ENCODE peak calls at places on chromosomes 12 and 14, in five cellular contexts. A is K562, N is HepG2, B is H1, Y is A549. O is an unnamed sample. For H3K9me3, the result is how much of the 10 kb centered on the place peaks cover.

GRCh38 chr14:28765169-28765906 is 1.2 kb upstream of the FOXG1 start:
- DNase-seq in A (no peak), N (no peak), B (no peak), Y (no peak), O (no peak)

GRCh38 chr12:62934799-62935674 is at the start of gene PPM1H:
- DNase-seq in A (peak), N (peak), B (peak), Y (peak), O (peak)

GRCh38 chr14:28656704-28657255 is 109.8 kb upstream of the FOXG1 start:
- DNase-seq in A (no peak), N (no peak), B (no peak), Y (no peak), O (no peak)

GRCh38 chr12:4037747-4038312 is 164.6 kb upstream of the PARP11 start:
- DNase-seq in A (peak), N (peak), B (no peak), Y (peak), O (peak)

GRCh38 chr12:2622460-2622859 is 172.3 kb upstream of the FKBP4 start:
- DNase-seq in A (no peak), N (no peak), B (no peak), Y (no peak), O (no peak)

GRCh38 chr12:59100585-59100984 is 180.3 kb upstream of the LRIG3 start:
- DNase-seq in A (no peak), N (no peak), B (no peak), Y (no peak), O (no peak)

GRCh38 chr12:3527736-3528135 is 36.7 kb downstream of the PRMT8 start:
- DNase-seq in A (no peak), N (no peak), B (no peak), Y (no peak), O (no peak)

GRCh38 chr12:23834076-23834475 is 115.4 kb downstream of the SOX5 start:
- DNase-seq in A (no peak), N (no peak), B (no peak), Y (no peak), O (peak)

GRCh38 chr12:46207644-46208043 is 61.2 kb downstream of the SLC38A1 start:
- DNase-seq in A (no peak), N (no peak), B (no peak), Y (no peak), O (no peak)

GRCh38 chr12:79531547-79531946 is 159.2 kb downstream of the PAWR start:
- DNase-seq in A (no peak), N (peak), B (no peak), Y (no peak), O (peak)

GRCh38 chr12:3131129-3131528 is 54.0 kb downstream of the TSPAN9 start:
- DNase-seq in A (no peak), N (no peak), B (no peak), Y (no peak), O (no peak)

GRCh38 chr14:67397536-67397935 is 14.4 kb downstream of the PLEK2 start:
- DNase-seq in A (no peak), N (no peak), B (no peak), Y (no peak), O (no peak)

GRCh38 chr14:35399083-35399807 is 5.3 kb downstream of the NFKBIA start:
- DNase-seq in A (no peak), N (no peak), B (no peak), Y (no peak), O (no peak)
- TF ChIP-seq MAFK in A (no peak), N (no peak), B (no peak), Y (no peak), O (no peak)

DNA sequence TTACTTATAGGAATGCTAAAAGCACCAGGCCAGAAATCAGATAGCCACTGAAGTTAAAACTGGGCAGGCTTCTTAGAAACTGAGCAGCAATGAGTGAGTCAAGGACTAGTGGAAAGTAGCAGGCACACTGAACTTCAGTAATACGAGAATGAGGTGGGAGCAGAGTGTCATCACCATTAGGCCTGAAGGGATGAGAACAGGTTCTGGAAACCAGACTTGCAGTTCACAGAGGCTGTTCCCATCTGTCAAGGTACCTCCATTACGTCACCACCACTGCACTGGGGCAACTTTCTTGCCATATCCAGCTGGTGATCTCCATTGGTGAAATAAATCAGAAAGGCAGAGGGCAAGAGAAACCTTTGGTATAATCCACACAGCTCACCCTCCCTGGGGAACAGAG is 15.6 kb downstream of the ZNF10 start:
- DNase-seq in A (no peak), N (no peak), B (no peak), Y (no peak), O (no peak)
- H3K9me3 ChIP-seq in A (under half), N (half or more), B (half or more), Y (half or more), O (under half)

GRCh38 chr12:92803921-92804320 is 101.1 kb downstream of the PLEKHG7 start:
- DNase-seq in A (no peak), N (no peak), B (no peak), Y (no peak), O (no peak)

GRCh38 chr12:92802906-92803305 is 100.1 kb downstream of the PLEKHG7 start:
- DNase-seq in A (no peak), N (no peak), B (no peak), Y (no peak), O (no peak)
- TF ChIP-seq MAFK in A (no peak), N (no peak), B (no peak), Y (no peak), O (no peak)

GRCh38 chr14:104126753-104127152 is 11.6 kb upstream of the KIF26A start:
- DNase-seq in A (no peak), N (no peak), B (no peak), Y (no peak), O (no peak)
- H3K9me3 ChIP-seq in A (under half), N (under half), B (under half), Y (half or more), O (under half)

DNA sequence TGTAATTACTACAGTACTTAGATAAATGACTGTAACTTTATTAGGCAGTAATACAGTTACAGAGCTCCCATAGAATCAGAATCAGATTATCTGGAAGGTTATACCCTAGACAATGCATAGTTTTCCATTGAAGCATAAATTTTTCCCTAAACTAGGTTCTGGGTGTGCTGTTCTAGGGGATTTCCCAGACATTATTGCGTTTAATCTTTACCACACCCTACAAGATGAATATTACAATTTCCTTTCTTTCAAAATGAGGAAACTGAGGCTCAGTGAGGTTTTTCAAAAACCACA is 114.3 kb downstream of the C12orf75 start:
- DNase-seq in A (no peak), N (no peak), B (no peak), Y (no peak), O (peak)
- TF ChIP-seq MAFK in A (no peak), N (no peak), B (no peak), Y (no peak), O (no peak)

GRCh38 chr14:60645191-60645590 is 4.1 kb downstream of the SIX1 start:
- DNase-seq in A (no peak), N (no peak), B (no peak), Y (no peak), O (no peak)
- H3K9me3 ChIP-seq in A (under half), N (under half), B (under half), Y (under half), O (under half)

GRCh38 chr14:24390696-24391468 is 7.9 kb upstream of the NYNRIN start:
- DNase-seq in A (no peak), N (no peak), B (no peak), Y (no peak), O (no peak)
- TF ChIP-seq MAFK in A (no peak), N (no peak), B (no peak), Y (no peak), O (no peak)